ENCODE peak calls at places on chromosomes 12 and 14, in nine cellular contexts. Y is GM23338, S is Panc1, D is GM12878, Q is A549, R is K562, A is HCT116, X is SK-N-SH, G is HepG2. V is an unnamed sample.

GRCh38 chr14:101476258-101476930 is 84.9 kb upstream of the DIO3 start:
- DNase-seq in Y (no peak), S (no peak), D (no peak), Q (no peak), R (no peak), A (no peak), X (no peak), G (no peak), V (no peak)

GRCh38 chr12:132544173-132544468 is 54.2 kb downstream of the FBRSL1 start:
- DNase-seq in Y (no peak), S (no peak), D (no peak), Q (no peak), R (no peak), A (no peak), X (no peak), G (no peak), V (no peak)

GRCh38 chr12:111529424-111530368 is 69.4 kb downstream of the ATXN2 start:
- DNase-seq in Y (peak; percentile 84), S (peak; percentile 8), D (peak; percentile 24), Q (peak; percentile 74), R (peak; percentile 80), A (peak; percentile 34), X (peak; percentile 78), G (peak; percentile 58), V (peak; percentile 60)

GRCh38 chr14:68794130-68794855 is 1.4 kb upstream of the ZFP36L1 start:
- DNase-seq in Y (peak; percentile 84), S (no peak), D (no peak), Q (peak; percentile 86), R (no peak), A (no peak), X (peak; percentile 60), G (peak; percentile 74), V (peak; percentile 24)

GRCh38 chr12:45183263-45183662 is 32.6 kb upstream of the ANO6 start:
- DNase-seq in Y (no peak), S (no peak), D (no peak), Q (peak; percentile 12), R (no peak), A (no peak), X (peak; percentile 24), G (peak; percentile 13), V (no peak)

GRCh38 chr12:98238513-98238912 is 276.9 kb upstream of the TMPO start:
- DNase-seq in Y (no peak), S (no peak), D (no peak), Q (no peak), R (no peak), A (no peak), X (no peak), G (no peak), V (no peak)

GRCh38 chr12:57225680-57226190 is 3.8 kb upstream of the SHMT2 start:
- DNase-seq in Y (no peak), S (no peak), D (no peak), Q (no peak), R (no peak), A (no peak), X (no peak), G (no peak), V (no peak)

GRCh38 chr14:105375635-105376057 is 22.7 kb upstream of the TEX22 start:
- DNase-seq in Y (no peak), S (no peak), D (no peak), Q (no peak), R (no peak), A (no peak), X (no peak), G (no peak), V (peak; percentile 40)

GRCh38 chr14:95184413-95184790 is 27.1 kb upstream of the DICER1 start:
- DNase-seq in Y (no peak), S (no peak), D (no peak), Q (no peak), R (no peak), A (no peak), X (no peak), G (no peak), V (no peak)

GRCh38 chr14:69314327-69314726 is 54.4 kb downstream of the GALNT16 start:
- DNase-seq in Y (no peak), S (no peak), D (no peak), Q (no peak), R (no peak), A (no peak), X (no peak), G (no peak), V (no peak)

GRCh38 chr14:67390135-67390534 is 21.8 kb downstream of the PLEK2 start:
- DNase-seq in Y (no peak), S (no peak), D (no peak), Q (no peak), R (no peak), A (no peak), X (no peak), G (no peak), V (no peak)

GRCh38 chr14:105069554-105069886 is 4.3 kb upstream of the GPR132 start:
- DNase-seq in Y (no peak), S (no peak), D (no peak), Q (no peak), R (no peak), A (no peak), X (no peak), G (no peak), V (no peak)

GRCh38 chr14:61140271-61140670 is 140.9 kb downstream of the TMEM30B start:
- DNase-seq in Y (no peak), S (no peak), D (no peak), Q (no peak), R (no peak), A (no peak), X (no peak), G (no peak), V (no peak)

GRCh38 chr14:99754141-99755067 is 38.8 kb upstream of the EML1 start:
- DNase-seq in Y (no peak), S (no peak), D (no peak), Q (no peak), R (no peak), A (no peak), X (no peak), G (no peak), V (no peak)

GRCh38 chr14:61620130-61620946 is 75.0 kb upstream of the HIF1A start:
- DNase-seq in Y (no peak), S (no peak), D (peak; percentile 35), Q (no peak), R (no peak), A (no peak), X (no peak), G (peak; percentile 32), V (no peak)

DNA sequence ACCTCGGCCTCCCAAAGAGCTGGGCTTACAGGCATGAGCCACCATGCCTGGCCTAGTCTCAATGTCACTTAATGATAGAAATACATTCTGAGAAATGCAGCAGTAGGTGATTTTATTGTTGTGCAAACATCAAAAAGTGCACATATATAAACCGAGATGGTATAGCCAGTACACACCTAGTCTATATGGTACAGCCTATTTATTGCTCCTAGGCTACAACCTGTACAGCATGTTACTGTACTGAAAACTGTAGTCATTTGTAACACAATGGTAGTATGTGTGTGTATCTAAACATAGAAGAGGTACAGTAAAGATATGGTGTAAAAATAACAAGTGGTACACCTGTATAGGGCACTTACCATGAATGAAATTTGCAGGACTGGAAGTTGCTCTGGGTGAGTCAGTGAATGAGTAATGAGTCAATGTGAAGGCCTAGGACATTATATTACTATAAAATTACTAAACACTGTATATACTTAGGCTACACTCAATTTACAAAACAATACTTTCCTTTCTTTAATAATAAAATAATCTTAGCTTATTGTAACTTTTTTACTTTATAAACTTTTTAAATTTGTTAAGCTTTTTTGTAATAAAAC is 166.7 kb upstream of the SYT1 start:
- DNase-seq in Y (no peak), S (no peak), D (no peak), Q (peak; percentile 11), R (no peak), A (no peak), X (no peak), G (no peak), V (no peak)
- TF ChIP-seq REST in Y (no peak), S (no peak), D (no peak), Q (no peak), R (no peak), A (no peak), X (no peak), G (no peak), V (no peak)

GRCh38 chr12:108761226-108761625 is 29.9 kb upstream of the CORO1C start:
- DNase-seq in Y (no peak), S (no peak), D (no peak), Q (no peak), R (no peak), A (no peak), X (no peak), G (no peak), V (no peak)
- TF ChIP-seq REST in Y (no peak), S (no peak), D (no peak), Q (no peak), R (no peak), A (no peak), X (no peak), G (no peak), V (no peak)

DNA sequence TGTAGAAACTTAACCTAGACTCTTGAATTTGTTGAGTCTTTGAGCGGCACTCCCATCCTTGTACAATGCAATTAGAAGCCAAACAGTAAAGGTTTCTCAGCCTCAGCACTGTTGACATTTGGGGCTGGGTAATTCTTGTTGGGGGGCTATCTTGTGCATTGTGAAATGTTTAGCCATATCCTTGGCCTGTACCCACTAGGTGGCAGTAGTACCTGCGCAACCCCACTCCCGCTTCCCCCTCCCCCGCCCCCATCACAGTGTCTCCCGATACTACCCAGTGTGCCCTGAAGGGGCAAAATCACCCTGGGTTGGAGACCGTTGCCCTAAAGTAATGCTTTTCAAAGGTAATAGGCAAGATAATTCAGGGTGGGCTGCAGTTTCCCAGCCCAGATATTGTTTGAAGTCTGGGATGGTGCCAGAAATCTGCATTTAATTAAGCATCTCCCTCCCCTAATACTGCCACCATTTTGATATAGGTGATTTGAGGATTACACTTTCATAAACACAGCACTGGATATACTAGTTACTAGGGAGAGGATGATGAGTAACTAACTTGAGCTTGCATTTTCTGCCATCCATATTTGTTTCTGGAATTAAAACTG is 1.8 kb downstream of the COX6A1 start:
- DNase-seq in Y (peak; percentile 91), S (no peak), D (peak; percentile 23), Q (peak; percentile 78), R (peak; percentile 73), A (peak; percentile 59), X (peak; percentile 89), G (peak; percentile 65), V (no peak)
- TF ChIP-seq REST in Y (no peak), S (no peak), D (no peak), Q (no peak), R (no peak), A (no peak), X (no peak), G (no peak), V (no peak)

DNA sequence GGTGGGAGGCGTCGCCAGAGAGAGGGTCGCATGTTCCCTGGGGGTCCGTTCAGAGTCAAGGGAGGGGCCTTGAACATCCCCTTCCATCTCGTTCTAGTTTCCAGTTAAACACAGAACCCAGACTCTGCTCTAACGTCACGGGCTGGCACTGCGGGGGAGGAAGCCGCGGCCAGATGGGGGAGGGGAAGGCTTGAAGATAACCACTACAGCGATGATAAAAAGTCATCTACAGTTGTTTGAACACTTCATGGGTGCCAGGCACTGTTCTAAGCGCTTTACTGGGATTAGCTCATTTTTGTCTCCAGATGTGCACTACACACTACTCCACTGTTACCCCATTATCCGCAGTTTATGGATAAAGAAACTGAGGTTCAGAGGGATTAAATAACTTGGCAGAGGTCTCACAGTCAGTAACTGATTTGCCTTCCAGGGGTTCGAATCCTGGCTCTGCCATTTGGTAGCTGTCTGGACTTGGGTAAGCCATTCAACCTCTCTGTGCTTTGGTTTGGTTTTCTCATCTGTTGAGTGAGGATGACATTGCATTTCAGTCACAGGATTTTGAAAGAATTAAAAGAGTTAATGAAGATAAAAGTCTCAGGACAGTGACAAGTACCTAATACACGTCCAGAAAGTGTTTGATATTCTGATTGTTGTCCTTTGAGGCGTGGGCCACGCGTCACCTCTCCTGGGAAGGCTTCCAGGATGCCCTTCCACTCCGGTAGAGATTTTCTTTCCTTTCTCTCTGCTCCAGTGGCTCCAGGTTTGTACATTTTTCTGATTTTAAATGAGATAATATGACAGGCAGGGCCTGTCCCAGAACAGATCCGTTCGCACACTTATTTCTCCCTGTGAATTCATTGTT is 798 bp upstream of the RASAL1 start:
- DNase-seq in Y (peak; percentile 55), S (no peak), D (no peak), Q (peak; percentile 55), R (peak; percentile 60), A (peak; percentile 22), X (peak; percentile 50), G (no peak), V (peak; percentile 86)
- TF ChIP-seq REST in Y (no peak), S (no peak), D (no peak), Q (no peak), R (no peak), A (no peak), X (no peak), G (no peak), V (no peak)